ENCODE peak calls at places on chromosomes 7 and 10, in four cellular contexts. Z is HepG2, W is A549, F is K562. Q is an unnamed sample.

GRCh38 chr7:46071076-46071475 is 150.0 kb upstream of the IGFBP3 start:
- DNase-seq in Z (no peak), F (no peak), W (no peak), Q (no peak)

GRCh38 chr10:102368072-102368471 is 27.4 kb upstream of the NFKB2 start:
- DNase-seq in Z (no peak), F (no peak), W (peak), Q (no peak)

GRCh38 chr7:96327429-96327828 is 5.5 kb upstream of the SLC25A13 start:
- DNase-seq in Z (peak), F (no peak), W (no peak), Q (no peak)

GRCh38 chr7:4479367-4480039 is 202.6 kb upstream of the FOXK1 start:
- DNase-seq in F (peak), W (peak), Z (peak), Q (peak)

GRCh38 chr7:40546616-40547501 is 412.1 kb downstream of the SUGCT start:
- DNase-seq in W (peak), Z (no peak), F (no peak), Q (peak)

GRCh38 chr10:20879136-20879535 is 18.0 kb downstream of the NEBL start:
- DNase-seq in F (no peak), Z (no peak), W (no peak), Q (no peak)

GRCh38 chr10:3095373-3096139 is 28.2 kb downstream of the PFKP start:
- DNase-seq in F (peak), Z (peak), W (peak), Q (peak)

GRCh38 chr10:50431791-50432190 is 180.5 kb upstream of the ASAH2 start:
- DNase-seq in F (no peak), Z (no peak), W (no peak), Q (no peak)

GRCh38 chr7:105910172-105910571 is 33.8 kb upstream of the ATXN7L1 start:
- DNase-seq in W (no peak), Z (no peak), F (no peak), Q (no peak)

GRCh38 chr7:81715984-81716588 is 53.8 kb downstream of the HGF start:
- DNase-seq in F (no peak), W (peak), Z (peak), Q (peak)

GRCh38 chr7:1156782-1157535 is 3.0 kb downstream of the ZFAND2A start:
- DNase-seq in Z (peak), W (peak), F (no peak), Q (peak)

GRCh38 chr7:83550100-83550499 is 98.8 kb downstream of the SEMA3E start:
- DNase-seq in W (no peak), Z (no peak), F (no peak), Q (peak)

GRCh38 chr7:77426521-77427051 is 10.4 kb upstream of the GSAP start:
- DNase-seq in Z (no peak), W (no peak), F (no peak), Q (peak)

GRCh38 chr7:128728608-128729007 is 10.6 kb upstream of the CALU start:
- DNase-seq in Z (no peak), F (no peak), W (no peak), Q (peak)

GRCh38 chr10:130336612-130337304 is 200.6 kb downstream of the GLRX3 start:
- DNase-seq in F (peak), W (no peak), Z (no peak), Q (no peak)

GRCh38 chr7:20304366-20304765 is 26.3 kb upstream of the ITGB8 start:
- DNase-seq in F (no peak), Z (peak), W (peak), Q (no peak)

GRCh38 chr10:14653271-14654161 is 121.2 kb downstream of the FAM107B start:
- DNase-seq in W (peak), Z (no peak), F (no peak), Q (peak)

GRCh38 chr7:133024604-133025003 is 57.3 kb downstream of the CHCHD3 start:
- DNase-seq in F (no peak), Z (no peak), W (no peak), Q (no peak)

GRCh38 chr10:5453749-5454489 is 41.6 kb downstream of the NET1 start:
- DNase-seq in F (no peak), Z (no peak), W (no peak), Q (no peak)

GRCh38 chr10:122561212-122561611 is 658 bp downstream of the DMBT1 start:
- DNase-seq in F (no peak), Z (no peak), W (no peak), Q (no peak)

GRCh38 chr7:138864667-138865066 is 66.7 kb upstream of the ATP6V0A4 start:
- DNase-seq in Z (no peak), W (peak), F (no peak), Q (peak)

GRCh38 chr10:53839437-53840039 is 961.5 kb downstream of the PCDH15 start:
- DNase-seq in Z (peak), W (peak), F (peak), Q (peak)

GRCh38 chr7:74584160-74584954 is 73.2 kb upstream of the GTF2I start:
- DNase-seq in F (peak), W (no peak), Z (peak), Q (no peak)

GRCh38 chr7:151781161-151781845 is 95.6 kb downstream of the PRKAG2 start:
- DNase-seq in Z (no peak), F (no peak), W (no peak), Q (no peak)

GRCh38 chr7:108018668-108019067 is 15.7 kb upstream of the LAMB1 start:
- DNase-seq in Z (no peak), W (no peak), F (no peak), Q (no peak)

GRCh38 chr7:131170440-131171105 is 157.1 kb upstream of the MKLN1 start:
- DNase-seq in F (no peak), Z (no peak), W (peak), Q (peak)

GRCh38 chr7:75795831-75796285 is 17.7 kb downstream of the CCL24 start:
- DNase-seq in F (peak), Z (no peak), W (no peak), Q (no peak)

GRCh38 chr10:63910806-63911205 is 389.6 kb downstream of the REEP3 start:
- DNase-seq in W (no peak), Z (no peak), F (no peak), Q (no peak)

GRCh38 chr10:34795334-34795733 is 19.8 kb downstream of the PARD3 start:
- DNase-seq in F (no peak), W (no peak), Z (no peak), Q (no peak)

DNA sequence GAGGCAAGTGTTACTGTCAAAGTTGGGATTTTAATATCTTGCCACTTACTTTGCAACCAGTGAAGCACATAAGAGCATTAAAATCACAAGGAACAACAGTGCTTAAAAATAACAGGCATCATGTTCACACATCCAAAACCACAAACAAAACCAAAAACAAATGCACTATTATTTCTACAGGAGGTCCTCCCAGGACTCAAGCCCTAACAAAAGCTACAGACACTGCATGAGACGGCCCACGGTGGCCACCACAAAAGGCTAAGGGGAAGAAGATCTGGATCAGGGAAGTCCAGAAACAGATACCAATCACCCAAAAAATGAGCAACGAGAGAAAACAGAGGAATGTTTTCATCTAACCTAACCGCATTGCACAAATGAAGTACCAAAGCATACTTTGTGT is 158.4 kb downstream of the ZMYND11 start:
- DNase-seq in F (no peak), Z (no peak), W (no peak), Q (no peak)
- TF ChIP-seq USF2 in F (no peak), Z (no peak), W (no peak), Q (no peak)

GRCh38 chr10:35911233-35911632 is 269.1 kb upstream of the FZD8 start:
- DNase-seq in Z (no peak), F (no peak), W (no peak), Q (no peak)

GRCh38 chr10:35911954-35912353 is 269.9 kb upstream of the FZD8 start:
- DNase-seq in W (no peak), F (no peak), Z (no peak), Q (no peak)

GRCh38 chr10:35916791-35917190 is 274.7 kb upstream of the FZD8 start:
- DNase-seq in F (no peak), Z (no peak), W (peak), Q (peak)

GRCh38 chr10:35912615-35913170 is 270.6 kb upstream of the FZD8 start:
- DNase-seq in W (no peak), Z (no peak), F (no peak), Q (peak)

GRCh38 chr10:35913628-35914027 is 271.5 kb upstream of the FZD8 start:
- DNase-seq in W (no peak), F (no peak), Z (no peak), Q (peak)
- TF ChIP-seq BHLHE40 in W (no peak), F (no peak), Z (no peak), Q (no peak)

GRCh38 chr10:76311752-76312699 is 880.6 kb downstream of the LRMDA start:
- DNase-seq in F (peak), W (peak), Z (peak), Q (no peak)
- TF ChIP-seq MAFK in F (no peak), W (no peak), Z (no peak), Q (no peak)

DNA sequence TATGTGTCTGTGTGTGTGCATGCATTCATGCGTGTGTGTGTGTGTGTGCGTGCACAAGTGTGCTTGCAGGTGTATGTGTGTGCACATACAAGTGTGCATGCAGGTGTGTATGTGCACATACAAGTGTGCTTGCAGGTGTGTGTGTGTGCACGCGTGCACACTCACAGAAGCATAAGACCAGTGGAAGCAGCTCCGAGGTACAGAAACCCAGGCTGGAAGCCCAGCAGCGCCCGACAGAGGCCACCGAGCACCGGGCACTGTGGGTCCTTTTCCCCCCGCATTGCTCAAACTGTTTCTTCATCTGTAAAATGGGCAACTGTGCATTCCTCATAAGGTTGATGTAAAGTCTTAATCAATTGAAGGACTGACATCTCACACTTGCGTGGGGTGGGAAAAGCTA is 243.3 kb upstream of the TCERG1L start:
- DNase-seq in Z (no peak), F (no peak), W (no peak), Q (no peak)
- TF ChIP-seq USF2 in Z (no peak), F (no peak), W (no peak), Q (no peak)

DNA sequence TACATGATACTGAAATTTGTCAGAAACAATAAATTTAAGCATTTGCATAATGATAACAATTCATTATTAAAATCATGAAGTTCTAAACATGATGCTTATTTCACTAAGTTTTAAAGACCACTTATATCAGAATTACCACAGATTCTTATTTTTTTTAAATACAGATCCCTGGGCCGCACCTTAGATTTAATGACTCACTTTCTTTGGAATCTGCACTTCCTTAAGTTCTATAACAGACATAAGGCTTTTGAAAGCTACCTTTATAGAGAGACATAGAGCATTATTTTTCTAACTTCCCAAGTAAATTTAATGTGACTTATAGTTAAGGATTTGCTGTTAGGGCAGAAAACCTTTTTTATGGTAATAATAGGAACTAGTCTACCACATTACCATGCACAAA is 214.9 kb downstream of the IPMK start:
- DNase-seq in Z (no peak), F (no peak), W (no peak), Q (no peak)
- TF ChIP-seq BHLHE40 in Z (no peak), F (no peak), W (no peak), Q (no peak)

Q was measured in IMR-90.